ENCODE peak calls at places on chromosomes 13 and 19, in seven cellular contexts. N, J, V, K, W, L and B are unnamed samples.

GRCh38 chr13:60078226-60078625 is 85.5 kb downstream of the DIAPH3 start:
- DNase-seq in W (no peak), N (no peak), L (no peak), K (no peak), J (no peak), V (no peak), B (no peak)

GRCh38 chr19:39192846-39193245 is 3.9 kb upstream of the NCCRP1 start:
- DNase-seq in L (no peak), N (no peak), J (no peak), K (no peak), V (no peak), W (no peak), B (no peak)

GRCh38 chr13:84645196-84646071 is 763.2 kb upstream of the SLITRK1 start:
- DNase-seq in K (no peak), W (no peak), J (no peak), L (no peak), N (peak; percentile 92), V (no peak), B (peak; percentile 92)

GRCh38 chr13:38947049-38947448 is 43.6 kb downstream of the STOML3 start:
- DNase-seq in K (no peak), V (no peak), L (no peak), W (no peak), J (no peak), N (no peak), B (no peak)

GRCh38 chr13:88014527-88014926 is 343.4 kb downstream of the SLITRK5 start:
- DNase-seq in V (no peak), L (no peak), W (no peak), J (no peak), K (no peak), N (no peak), B (no peak)

GRCh38 chr19:1189419-1189818 is 15.4 kb upstream of the SBNO2 start:
- DNase-seq in W (no peak), K (no peak), N (peak; percentile 71), J (no peak), V (peak; percentile 2), L (no peak), B (no peak)

GRCh38 chr13:30510811-30511371 is 45.2 kb upstream of the HMGB1 start:
- DNase-seq in W (no peak), L (no peak), N (peak; percentile 33), J (no peak), K (no peak), V (no peak), B (peak; percentile 15)

GRCh38 chr19:4075373-4075772 is 8.7 kb upstream of the ZBTB7A start:
- DNase-seq in L (no peak), V (no peak), W (no peak), N (peak; percentile 39), J (no peak), K (no peak), B (no peak)

GRCh38 chr13:75357576-75358295 is 124.2 kb downstream of the TBC1D4 start:
- DNase-seq in W (no peak), J (peak; percentile 17), L (no peak), V (peak; percentile 77), N (peak; percentile 66), K (no peak), B (peak; percentile 50)

GRCh38 chr13:20332361-20333096 is 100.4 kb upstream of the GJB6 start:
- DNase-seq in N (peak; percentile 48), J (no peak), K (no peak), V (no peak), W (no peak), L (no peak), B (peak; percentile 64)

GRCh38 chr19:39032164-39032918 is at the start of gene FBXO27:
- DNase-seq in W (peak; percentile 66), J (no peak), N (peak; percentile 21), V (peak; percentile 72), K (peak; percentile 87), L (peak; percentile 10), B (no peak)

GRCh38 chr13:85314686-85315085 is 484.5 kb downstream of the SLITRK6 start:
- DNase-seq in K (no peak), W (no peak), J (no peak), N (no peak), L (no peak), V (peak; percentile 48), B (no peak)

GRCh38 chr13:73938375-73939070 is 195.7 kb downstream of the KLF12 start:
- DNase-seq in L (no peak), W (no peak), V (no peak), J (no peak), K (no peak), N (peak; percentile 95), B (peak; percentile 82)

GRCh38 chr13:42864952-42865634 is 83.7 kb downstream of the FAM216B start:
- DNase-seq in J (no peak), N (no peak), W (no peak), V (no peak), K (no peak), L (no peak), B (no peak)

GRCh38 chr19:41323023-41323422 is 13.1 kb downstream of the CCDC97 start:
- DNase-seq in J (no peak), K (no peak), N (peak; percentile 77), V (no peak), L (no peak), W (no peak), B (peak; percentile 75)

GRCh38 chr13:34420975-34421719 is 520.9 kb upstream of the NBEA start:
- DNase-seq in V (no peak), L (no peak), K (no peak), W (no peak), N (no peak), J (no peak), B (no peak)

GRCh38 chr19:5339950-5340636 is 519 bp downstream of the PTPRS start:
- DNase-seq in V (peak; percentile 88), J (no peak), N (no peak), L (no peak), W (no peak), K (no peak), B (no peak)

GRCh38 chr13:74070065-74070464 is 64.1 kb downstream of the KLF12 start:
- DNase-seq in J (no peak), W (no peak), V (no peak), K (no peak), L (no peak), N (no peak), B (no peak)

GRCh38 chr19:49713236-49713845 is 22.4 kb downstream of the CPT1C start:
- DNase-seq in N (no peak), L (peak; percentile 30), J (no peak), K (no peak), W (no peak), V (no peak), B (no peak)

GRCh38 chr13:27783111-27783510 is 9.2 kb upstream of the GSX1 start:
- DNase-seq in K (peak; percentile 71), N (peak; percentile 3), V (peak; percentile 52), J (no peak), L (no peak), W (no peak), B (peak; percentile 18)

DNA sequence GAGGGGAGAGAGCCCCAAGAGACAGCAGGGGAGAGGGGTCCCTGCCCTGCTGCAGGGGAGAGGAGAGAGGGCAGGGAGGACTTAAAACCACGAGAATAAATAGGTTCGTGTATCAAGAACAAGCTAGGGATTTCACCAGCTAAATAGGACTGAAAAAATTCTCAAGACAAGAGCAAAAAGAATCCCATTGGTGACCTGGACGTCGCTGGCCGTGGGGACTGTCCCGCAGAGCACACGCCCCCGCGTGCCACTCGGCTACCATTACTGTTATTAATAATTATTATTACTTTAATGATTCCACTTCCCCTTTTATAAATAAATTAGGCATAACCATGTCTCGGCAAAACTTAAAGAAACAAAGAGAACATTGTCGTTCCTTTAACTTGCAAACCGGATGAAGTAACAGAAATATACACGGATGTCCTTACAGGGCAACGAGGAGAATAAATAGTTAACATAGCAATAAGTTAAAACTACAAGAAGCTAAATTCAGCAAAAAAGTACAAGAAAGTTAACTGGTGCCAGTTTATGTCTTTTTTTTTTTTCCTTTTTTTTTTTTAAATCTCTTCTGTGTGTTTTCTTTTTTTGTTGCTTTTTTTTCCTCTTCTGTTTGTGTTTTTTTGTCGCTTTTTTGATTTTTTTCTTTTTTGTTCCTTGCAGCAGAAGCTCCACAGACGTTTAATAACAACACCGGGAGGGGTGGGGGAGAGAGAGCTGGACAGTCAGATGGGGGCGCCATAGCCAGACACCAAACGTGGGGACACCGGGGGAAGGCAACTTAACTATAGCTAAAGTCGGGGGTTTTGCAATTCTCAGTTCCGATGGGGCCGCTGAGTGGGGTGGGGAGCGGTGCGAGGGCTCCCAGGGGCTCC is 16.7 kb downstream of the PRKCSH start:
- DNase-seq in L (no peak), W (no peak), J (no peak), V (peak; percentile 45), N (no peak), K (no peak), B (no peak)
- TF ChIP-seq CTCF in L (no peak), W (no peak), J (peak; percentile 32), V (peak; percentile 44), N (peak; percentile 20), K (no peak), B (no peak)

DNA sequence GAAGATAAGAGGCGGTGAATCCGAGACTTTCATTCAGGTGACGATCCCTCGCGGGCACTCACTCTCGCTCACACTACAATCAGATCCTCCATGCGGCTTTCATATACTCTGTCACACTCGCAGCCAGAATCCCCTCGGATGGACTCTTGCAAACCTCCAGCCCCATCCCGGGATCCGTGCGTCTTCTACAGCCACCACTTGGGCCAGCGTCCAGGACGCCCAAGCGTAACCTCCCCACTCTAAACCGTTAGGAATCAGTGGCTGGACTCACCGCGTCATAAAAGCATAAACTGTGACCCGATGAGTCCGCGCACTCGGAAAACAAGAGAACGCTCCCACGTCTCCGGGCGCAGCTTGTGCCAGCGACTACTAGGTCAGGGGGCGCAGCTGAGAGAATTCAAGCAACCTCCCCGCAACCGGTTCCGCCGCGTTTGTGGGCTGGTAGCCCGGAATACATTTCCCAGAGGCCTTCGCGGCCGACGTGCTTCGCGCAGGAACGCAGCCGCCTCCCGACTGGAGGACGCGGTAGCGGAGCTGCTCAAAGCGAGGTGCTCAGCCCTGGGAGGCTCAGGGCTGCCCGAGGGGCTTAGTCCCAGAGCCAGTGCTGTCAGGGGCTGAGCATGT is 27.6 kb downstream of the ZNF607 start:
- DNase-seq in N (peak; percentile 89), W (peak; percentile 88), L (peak; percentile 69), K (peak; percentile 93), V (peak; percentile 91), J (peak; percentile 69), B (peak; percentile 65)
- TF ChIP-seq CTCF in N (no peak), W (peak; percentile 60), L (no peak), K (no peak), V (peak; percentile 31), J (no peak), B (no peak)

DNA sequence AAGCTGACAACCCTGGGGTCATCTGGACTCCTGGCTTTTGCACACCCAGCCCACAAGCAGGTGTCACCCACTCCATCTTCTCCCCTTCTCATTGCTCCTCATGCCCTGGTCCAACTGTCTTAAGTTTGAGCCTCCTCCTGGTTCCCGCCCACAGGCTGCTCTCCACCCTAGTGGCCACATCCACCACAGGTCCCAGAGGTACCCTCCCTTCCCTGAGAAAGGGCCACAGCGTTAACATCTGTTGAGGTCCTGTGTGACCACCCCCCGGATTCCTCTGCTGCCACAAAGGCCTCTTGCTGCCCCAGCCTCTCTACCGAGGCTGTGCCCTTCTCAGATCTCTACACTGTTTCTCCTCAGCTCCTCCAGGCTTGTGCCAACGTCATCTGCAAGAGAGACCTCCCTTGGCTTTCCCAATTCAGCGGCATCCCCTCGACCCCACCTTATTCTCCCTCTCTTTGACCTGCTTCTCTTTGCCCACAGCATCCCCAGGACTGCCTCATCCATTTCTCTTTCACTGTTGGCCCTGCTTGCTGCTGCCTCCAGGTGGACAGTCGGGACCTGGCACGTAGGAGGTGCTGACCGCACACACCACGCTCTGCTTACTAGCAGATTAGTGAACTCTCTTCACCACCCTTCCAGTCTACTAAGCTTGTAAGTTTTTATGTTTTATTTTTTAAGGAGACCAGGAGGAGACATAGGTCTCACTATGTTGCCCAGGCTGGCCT is 33.3 kb downstream of the SUGP2 start:
- DNase-seq in L (no peak), W (no peak), J (no peak), V (peak; percentile 33), N (no peak), K (no peak), B (no peak)
- TF ChIP-seq CTCF in L (no peak), W (no peak), J (peak; percentile 58), V (peak; percentile 42), N (peak; percentile 25), K (no peak), B (peak; percentile 24)

GRCh38 chr13:99359493-99359892 is 52.3 kb upstream of the GPR183 start:
- DNase-seq in J (no peak), N (no peak), W (no peak), K (peak; percentile 68), L (no peak), V (no peak), B (no peak)
- TF ChIP-seq CTCF in J (no peak), N (no peak), W (no peak), K (no peak), L (no peak), V (no peak), B (no peak)